ENCODE peak calls at places on chromosome 15, in six cellular contexts. Q is aorta, D is SJSA1, Z is transverse colon, I is body of pancreas, L is iPS DF 6.9. W is an unnamed sample. For H3K27me3, the result is how much of the 10 kb centered on the place peaks cover.

GRCh38 chr15:76987896-76988860 is 6.7 kb upstream of the PSTPIP1 start:
- DNase-seq in Q (peak), L (no peak), Z (peak), I (peak), D (no peak), W (peak)

GRCh38 chr15:20356444-20357138 is 185.0 kb downstream of the GOLGA6L6 start:
- DNase-seq in Q (peak), L (peak), I (peak), D (no peak), Z (peak), W (no peak)

GRCh38 chr15:77474987-77475385 is 54.3 kb downstream of the HMG20A start:
- DNase-seq in L (no peak), Z (no peak), Q (no peak), D (no peak), I (no peak), W (no peak)

GRCh38 chr15:64897345-64897985 is 14.2 kb upstream of the ANKDD1A start:
- DNase-seq in D (no peak), L (no peak), Q (peak), I (peak), Z (peak), W (no peak)

GRCh38 chr15:63749330-63749942 is 84.3 kb downstream of the HERC1 start:
- DNase-seq in I (no peak), Z (no peak), D (no peak), Q (no peak), L (no peak), W (no peak)

GRCh38 chr15:87219650-87220615 is 1036.6 kb downstream of the NTRK3 start:
- DNase-seq in Z (no peak), L (no peak), Q (no peak), D (no peak), I (no peak), W (no peak)

GRCh38 chr15:41597787-41598186 is 38.8 kb downstream of the TYRO3 start:
- DNase-seq in L (no peak), I (no peak), Q (no peak), Z (no peak), D (no peak), W (no peak)

GRCh38 chr15:58247803-58248503 is 109.8 kb downstream of the AQP9 start:
- DNase-seq in Z (peak), I (peak), Q (peak), D (no peak), L (no peak), W (no peak)

GRCh38 chr15:41804920-41805666 is 22.8 kb upstream of the JMJD7 start:
- DNase-seq in L (no peak), Q (no peak), I (no peak), Z (no peak), D (no peak), W (no peak)

GRCh38 chr15:23835944-23836343 is 148.8 kb upstream of the NDN start:
- DNase-seq in Q (no peak), I (no peak), Z (no peak), D (no peak), L (no peak), W (no peak)

GRCh38 chr15:33866101-33866737 is 102.1 kb upstream of the CHRM5 start:
- DNase-seq in I (no peak), Q (no peak), D (no peak), L (no peak), Z (no peak), W (no peak)

GRCh38 chr15:82168296-82168695 is 94.2 kb downstream of the EFL1 start:
- DNase-seq in I (no peak), L (no peak), Q (no peak), Z (no peak), D (no peak), W (no peak)

GRCh38 chr15:82168757-82169156 is 93.8 kb downstream of the EFL1 start:
- DNase-seq in L (no peak), I (no peak), D (no peak), Z (no peak), Q (no peak), W (no peak)

DNA sequence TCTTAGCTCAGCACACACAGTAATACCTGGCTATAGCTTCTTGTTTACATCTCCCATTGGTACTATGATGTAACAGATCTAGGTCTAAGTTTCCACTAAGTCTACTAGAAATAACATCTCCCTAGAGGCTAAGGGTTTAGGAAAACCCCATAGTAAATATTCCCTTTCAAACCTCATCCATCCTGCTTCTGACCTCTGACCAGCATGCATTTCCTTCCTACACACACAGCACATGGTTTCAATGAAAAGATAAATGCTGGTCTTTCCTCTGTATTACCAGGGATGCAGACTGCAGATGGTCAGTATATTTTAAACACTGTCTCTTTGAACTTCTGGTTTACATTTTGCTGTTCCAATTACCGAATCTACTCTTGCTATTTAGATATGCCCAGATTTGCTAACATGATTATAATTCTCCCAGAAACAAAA is 96.6 kb downstream of the EFL1 start:
- DNase-seq in L (no peak), Z (no peak), Q (no peak), I (no peak), D (no peak), W (no peak)
- H3K27me3 ChIP-seq in L (under half), Z (under half), Q (under half), I (under half), D (under half), W (under half)

GRCh38 chr15:89243046-89243690 is 611 bp upstream of the FANCI start:
- DNase-seq in Q (no peak), Z (peak), L (no peak), I (no peak), D (no peak), W (no peak)
- H3K27ac ChIP-seq in Q (no peak), Z (peak), L (no peak), I (no peak), D (no peak), W (peak)

GRCh38 chr15:43520138-43520537 is 2.7 kb downstream of the MAP1A start:
- DNase-seq in Z (no peak), L (no peak), I (no peak), D (no peak), Q (no peak), W (no peak)

GRCh38 chr15:43517354-43518072 is at the start of gene MAP1A:
- DNase-seq in I (no peak), Z (peak), Q (peak), L (no peak), D (peak), W (no peak)

GRCh38 chr15:43518073-43518761 is 809 bp downstream of the MAP1A start:
- DNase-seq in Z (no peak), Q (no peak), I (no peak), D (no peak), L (no peak), W (no peak)

GRCh38 chr15:43521419-43521818 is 4.0 kb downstream of the MAP1A start:
- DNase-seq in I (no peak), Q (no peak), Z (no peak), L (no peak), D (no peak), W (no peak)

GRCh38 chr15:43519207-43519606 is 1.8 kb downstream of the MAP1A start:
- DNase-seq in Z (no peak), L (no peak), I (no peak), Q (no peak), D (no peak), W (no peak)
- H3K4me3 ChIP-seq in Z (no peak), L (no peak), I (no peak), Q (no peak), D (no peak), W (no peak)

GRCh38 chr15:66078196-66078928 is 175.2 kb downstream of the MEGF11 start:
- DNase-seq in Q (no peak), I (no peak), Z (no peak), L (no peak), D (no peak), W (no peak)

GRCh38 chr15:66078929-66079275 is 174.6 kb downstream of the MEGF11 start:
- DNase-seq in D (no peak), Z (no peak), I (no peak), Q (no peak), L (no peak), W (no peak)

GRCh38 chr15:66077320-66077663 is 176.3 kb downstream of the MEGF11 start:
- DNase-seq in D (no peak), L (no peak), Q (no peak), I (no peak), Z (no peak), W (no peak)

GRCh38 chr15:66076591-66077319 is 176.8 kb downstream of the MEGF11 start:
- DNase-seq in D (no peak), Z (no peak), Q (no peak), I (no peak), L (no peak), W (no peak)

GRCh38 chr15:66075947-66076346 is 177.6 kb downstream of the MEGF11 start:
- DNase-seq in L (no peak), D (no peak), Q (no peak), I (no peak), Z (no peak), W (no peak)
- H3K27me3 ChIP-seq in L (under half), D (under half), Q (under half), I (under half), Z (under half), W (under half)